ENCODE peak calls at places on chromosomes 3 and 15, in nine cellular contexts. O is cardiac fibroblast; L is choroid plexus epithelial cell; G is activated T-cell treated with anti-CD3 and anti-CD28 coated beads, Interleukin-2, amount 50 U/mL, for 48 hours; K is pons; V is HuH-7.5; I is HTR-8/SVneo; Y is RCC 7860; B is NCI-H1092 treated with DMSO at 0.1 percent for 48 hours. P is an unnamed sample.

GRCh38 chr3:177249203-177249602 is 51.9 kb upstream of the TBL1XR1 start:
- DNase-seq in K (no peak), G (peak), Y (no peak), L (no peak), I (no peak), O (no peak), B (no peak), V (no peak), P (no peak)

GRCh38 chr15:51688863-51689262 is 7.6 kb downstream of the SCG3 start:
- DNase-seq in G (no peak), Y (no peak), O (no peak), V (no peak), I (no peak), K (no peak), L (peak), B (no peak), P (no peak)

GRCh38 chr15:40313531-40314398 is 6.0 kb upstream of the PLCB2 start:
- DNase-seq in K (peak), O (no peak), B (peak), L (no peak), Y (no peak), G (no peak), I (no peak), V (no peak), P (peak)

GRCh38 chr3:120567370-120568197 is 28.6 kb upstream of the NDUFB4 start:
- DNase-seq in V (no peak), L (peak), Y (peak), O (peak), I (peak), G (no peak), B (peak), K (peak), P (no peak)

GRCh38 chr3:186311431-186311830 is 50.6 kb downstream of the DGKG start:
- DNase-seq in K (peak), L (no peak), I (no peak), V (no peak), B (no peak), G (no peak), Y (no peak), O (no peak), P (no peak)

GRCh38 chr15:69034352-69034751 is 19.9 kb downstream of the NOX5 start:
- DNase-seq in G (peak), V (no peak), K (no peak), O (peak), I (peak), Y (peak), L (peak), B (no peak), P (no peak)

GRCh38 chr15:89157061-89157460 is 64.3 kb downstream of the RLBP1 start:
- DNase-seq in K (no peak), G (no peak), I (no peak), B (no peak), L (no peak), O (no peak), Y (no peak), V (no peak), P (no peak)

GRCh38 chr15:78065284-78065872 is 12.1 kb downstream of the TBC1D2B start:
- DNase-seq in I (peak), O (peak), G (no peak), K (peak), V (no peak), Y (peak), L (peak), B (no peak), P (no peak)

GRCh38 chr3:120559228-120560061 is 36.7 kb upstream of the NDUFB4 start:
- DNase-seq in B (peak), I (peak), K (peak), V (no peak), O (peak), Y (peak), G (peak), L (peak), P (no peak)

GRCh38 chr15:29731865-29732264 is 90.4 kb downstream of the TJP1 start:
- DNase-seq in B (no peak), G (no peak), Y (peak), K (no peak), I (no peak), V (no peak), L (no peak), O (no peak), P (no peak)

GRCh38 chr3:25696019-25696418 is 31.3 kb upstream of the TOP2B start:
- DNase-seq in L (no peak), B (no peak), V (no peak), I (no peak), G (no peak), K (no peak), O (no peak), Y (no peak), P (no peak)

GRCh38 chr3:157157836-157158235 is 2.1 kb downstream of the CCNL1 start:
- DNase-seq in O (peak), G (no peak), Y (no peak), V (no peak), K (no peak), I (no peak), B (no peak), L (no peak), P (no peak)

GRCh38 chr15:55434989-55435825 is 26.9 kb downstream of the PIERCE2 start:
- DNase-seq in K (peak), Y (peak), G (no peak), L (peak), I (peak), V (peak), O (peak), B (peak), P (peak)

GRCh38 chr3:4680227-4680691 is 187.1 kb downstream of the ITPR1 start:
- DNase-seq in K (no peak), V (no peak), O (no peak), B (no peak), L (no peak), G (no peak), I (no peak), Y (no peak), P (no peak)

GRCh38 chr3:188830955-188831354 is 340.8 kb upstream of the TPRG1 start:
- DNase-seq in L (peak), I (no peak), Y (no peak), V (no peak), K (no peak), B (no peak), O (peak), G (no peak), P (no peak)

GRCh38 chr3:9785602-9786001 is 6.7 kb downstream of the TADA3 start:
- DNase-seq in L (no peak), B (no peak), V (no peak), Y (no peak), O (no peak), G (no peak), I (no peak), K (no peak), P (no peak)

GRCh38 chr3:66483006-66483928 is 17.6 kb downstream of the LRIG1 start:
- DNase-seq in Y (no peak), O (peak), I (no peak), V (no peak), G (no peak), L (no peak), K (peak), B (peak), P (peak)

GRCh38 chr3:168498194-168498593 is 402.5 kb upstream of the GOLIM4 start:
- DNase-seq in V (no peak), B (no peak), Y (no peak), L (no peak), I (no peak), O (no peak), G (no peak), K (no peak), P (no peak)

GRCh38 chr3:43391621-43392020 is 105.3 kb downstream of the SNRK start:
- DNase-seq in B (no peak), K (no peak), Y (no peak), V (no peak), I (no peak), L (no peak), G (no peak), O (no peak), P (no peak)

GRCh38 chr3:57646723-57647122 is 46.2 kb downstream of the DENND6A start:
- DNase-seq in O (peak), L (peak), B (no peak), K (no peak), V (no peak), I (peak), Y (no peak), G (no peak), P (no peak)

GRCh38 chr15:49627407-49627877 is 6.6 kb downstream of the DTWD1 start:
- DNase-seq in Y (peak), K (no peak), O (peak), V (no peak), I (peak), L (peak), G (no peak), B (no peak), P (no peak)

GRCh38 chr3:49609815-49610214 is 55.5 kb downstream of the BSN start:
- DNase-seq in B (no peak), V (no peak), Y (no peak), K (peak), L (no peak), O (no peak), I (no peak), G (no peak), P (no peak)

GRCh38 chr15:82804575-82804949 is 1.3 kb downstream of the FSD2 start:
- DNase-seq in K (no peak), B (no peak), O (peak), I (no peak), L (no peak), G (no peak), V (no peak), Y (no peak), P (no peak)

GRCh38 chr3:126954141-126954845 is 28.6 kb upstream of the PLXNA1 start:
- DNase-seq in G (peak), I (no peak), K (no peak), B (no peak), V (no peak), Y (peak), L (no peak), O (no peak), P (no peak)

GRCh38 chr3:188956839-188957489 is 214.8 kb upstream of the TPRG1 start:
- DNase-seq in B (peak), L (peak), K (peak), V (no peak), Y (peak), G (no peak), I (peak), O (peak), P (peak)

GRCh38 chr3:50028336-50028735 is 60.4 kb upstream of the RBM5 start:
- DNase-seq in Y (peak), V (no peak), B (no peak), G (no peak), I (no peak), O (peak), K (no peak), L (peak), P (no peak)

GRCh38 chr3:101868534-101869464 is 19.5 kb downstream of the NFKBIZ start:
- DNase-seq in I (no peak), L (peak), Y (no peak), K (no peak), G (no peak), V (no peak), O (peak), B (no peak), P (no peak)

GRCh38 chr3:120763601-120764000 is 21.1 kb downstream of the GTF2E1 start:
- DNase-seq in L (no peak), I (no peak), O (no peak), G (no peak), V (no peak), K (no peak), B (no peak), Y (no peak), P (no peak)

GRCh38 chr15:93063796-93064690 is 25.0 kb downstream of the RGMA start:
- DNase-seq in G (no peak), Y (no peak), L (no peak), I (no peak), V (no peak), O (no peak), K (no peak), B (no peak), P (no peak)

GRCh38 chr3:157190242-157190876 is 30.4 kb upstream of the CCNL1 start:
- DNase-seq in K (no peak), O (no peak), V (no peak), L (no peak), Y (no peak), G (no peak), I (no peak), B (no peak), P (no peak)

GRCh38 chr3:36149447-36149865 is 230.8 kb upstream of the STAC start:
- DNase-seq in I (no peak), O (no peak), K (no peak), L (no peak), V (no peak), Y (no peak), B (no peak), G (no peak), P (no peak)

GRCh38 chr3:123930426-123930825 is 30.6 kb downstream of the CCDC14 start:
- DNase-seq in Y (no peak), K (no peak), B (no peak), L (no peak), I (no peak), V (no peak), O (no peak), G (no peak), P (no peak)

GRCh38 chr3:194470615-194471014 is 16.2 kb downstream of the ATP13A3 start:
- DNase-seq in G (no peak), B (no peak), Y (no peak), I (no peak), L (no peak), V (no peak), O (no peak), K (no peak), P (no peak)

GRCh38 chr3:44885618-44886017 is 11.2 kb downstream of the TGM4 start:
- DNase-seq in O (peak), K (no peak), V (no peak), I (peak), L (peak), B (no peak), Y (peak), G (no peak), P (no peak)

GRCh38 chr3:24520941-24521305 is 26.3 kb upstream of the THRB start:
- DNase-seq in K (peak), G (no peak), Y (no peak), O (no peak), B (no peak), I (no peak), L (no peak), V (peak), P (no peak)